ENCODE peak calls at places on chromosomes 11 and 22, in seven cellular contexts. E, M, P, Y, H, B and I are unnamed samples. For H3K36me3, the result is how much of the 10 kb centered on the place peaks cover.

GRCh38 chr11:128872594-128872993 is 5.5 kb upstream of the KCNJ1 start:
- DNase-seq in E (no peak), M (no peak), P (no peak), Y (no peak), H (no peak), B (no peak), I (no peak)

GRCh38 chr11:2249191-2249916 is 21.0 kb downstream of the ASCL2 start:
- DNase-seq in E (peak), M (no peak), P (no peak), Y (no peak), H (no peak), B (peak), I (no peak)

GRCh38 chr11:126414615-126415014 is 59.1 kb downstream of the ST3GAL4 start:
- DNase-seq in E (no peak), M (peak), P (no peak), Y (no peak), H (no peak), B (no peak), I (no peak)

GRCh38 chr22:34914871-34915270 is 151.1 kb upstream of the ISX start:
- DNase-seq in E (no peak), M (no peak), P (no peak), Y (peak), H (no peak), B (no peak), I (no peak)

GRCh38 chr11:75593337-75593915 is 31.4 kb downstream of the SERPINH1 start:
- DNase-seq in E (no peak), M (no peak), P (no peak), Y (peak), H (no peak), B (no peak), I (no peak)

GRCh38 chr22:42979606-42980005 is 35.3 kb downstream of the PACSIN2 start:
- DNase-seq in E (no peak), M (no peak), P (no peak), Y (no peak), H (no peak), B (no peak), I (no peak)

GRCh38 chr22:44595841-44596341 is 97.9 kb upstream of the RTL6 start:
- DNase-seq in E (no peak), M (no peak), P (peak), Y (no peak), H (no peak), B (no peak), I (no peak)

GRCh38 chr22:21928048-21928447 is 24.6 kb downstream of the PPM1F start:
- DNase-seq in E (no peak), M (no peak), P (no peak), Y (no peak), H (no peak), B (peak), I (no peak)

GRCh38 chr11:132824642-132825041 is 707.7 kb downstream of the OPCML start:
- DNase-seq in E (no peak), M (no peak), P (no peak), Y (no peak), H (no peak), B (no peak), I (no peak)

GRCh38 chr22:50341977-50342650 is 1.0 kb upstream of the PPP6R2 start:
- DNase-seq in E (peak), M (peak), P (peak), Y (peak), H (peak), B (peak), I (peak)

GRCh38 chr11:70851907-70852306 is 400.5 kb downstream of the SHANK2 start:
- DNase-seq in E (no peak), M (no peak), P (no peak), Y (no peak), H (no peak), B (no peak), I (no peak)

GRCh38 chr11:81658722-81659121 is 1074.9 kb downstream of the FAM181B start:
- DNase-seq in E (no peak), M (no peak), P (peak), Y (peak), H (no peak), B (no peak), I (no peak)

GRCh38 chr11:58574851-58575250 is 805 bp downstream of the LPXN start:
- DNase-seq in E (no peak), M (no peak), P (no peak), Y (no peak), H (no peak), B (no peak), I (no peak)

GRCh38 chr22:20970939-20971657 is 4.0 kb downstream of the AIFM3 start:
- DNase-seq in E (no peak), M (no peak), P (no peak), Y (no peak), H (no peak), B (no peak), I (no peak)

GRCh38 chr11:47980907-47981621 is 705 bp downstream of the PTPRJ start:
- DNase-seq in E (no peak), M (no peak), P (peak), Y (peak), H (peak), B (peak), I (peak)

GRCh38 chr22:36860821-36861659 is at the start of gene NCF4:
- DNase-seq in E (peak), M (peak), P (no peak), Y (no peak), H (peak), B (peak), I (peak)

GRCh38 chr11:108432783-108433182 is 34.5 kb downstream of the C11orf65 start:
- DNase-seq in E (no peak), M (no peak), P (no peak), Y (no peak), H (no peak), B (no peak), I (no peak)

GRCh38 chr11:71330996-71331395 is 78.6 kb upstream of the SHANK2 start:
- DNase-seq in E (peak), M (no peak), P (no peak), Y (no peak), H (no peak), B (no peak), I (no peak)

GRCh38 chr11:77075425-77075905 is 8.7 kb downstream of the CAPN5 start:
- DNase-seq in E (no peak), M (no peak), P (no peak), Y (peak), H (peak), B (no peak), I (no peak)

GRCh38 chr22:25353516-25354445 is 134.3 kb downstream of the CRYBB2 start:
- DNase-seq in E (peak), M (no peak), P (no peak), Y (no peak), H (no peak), B (no peak), I (no peak)

GRCh38 chr11:2166091-2166851 is 5.3 kb upstream of the INS start:
- DNase-seq in E (no peak), M (no peak), P (peak), Y (peak), H (no peak), B (no peak), I (no peak)

GRCh38 chr11:59754494-59754858 is 700 bp upstream of the STX3 start:
- DNase-seq in E (no peak), M (no peak), P (no peak), Y (peak), H (peak), B (peak), I (peak)

GRCh38 chr11:85088286-85088685 is 538.9 kb downstream of the DLG2 start:
- DNase-seq in E (no peak), M (no peak), P (no peak), Y (no peak), H (no peak), B (no peak), I (no peak)

GRCh38 chr11:67571443-67571842 is 12.2 kb upstream of the GSTP1 start:
- DNase-seq in E (no peak), M (no peak), P (no peak), Y (no peak), H (no peak), B (no peak), I (no peak)

GRCh38 chr22:44200855-44201550 is 20.3 kb downstream of the PARVG start:
- DNase-seq in E (peak), M (no peak), P (no peak), Y (no peak), H (no peak), B (no peak), I (no peak)

GRCh38 chr11:120333801-120334200 is 2.4 kb upstream of the ARHGEF12 start:
- DNase-seq in E (no peak), M (no peak), P (no peak), Y (no peak), H (no peak), B (no peak), I (no peak)

GRCh38 chr11:77677138-77677537 is 39.5 kb upstream of the CLNS1A start:
- DNase-seq in E (no peak), M (no peak), P (no peak), Y (no peak), H (no peak), B (no peak), I (no peak)

GRCh38 chr22:35333220-35333619 is 33.5 kb downstream of the TOM1 start:
- DNase-seq in E (no peak), M (no peak), P (no peak), Y (no peak), H (no peak), B (no peak), I (no peak)

GRCh38 chr11:61828629-61829407 is 718 bp downstream of the FADS2 start:
- DNase-seq in E (peak), M (no peak), P (peak), Y (peak), H (no peak), B (no peak), I (peak)

GRCh38 chr11:122105009-122105828 is 10.8 kb downstream of the BLID start:
- DNase-seq in E (no peak), M (peak), P (no peak), Y (no peak), H (no peak), B (no peak), I (no peak)

GRCh38 chr11:73029408-73029807 is 112.7 kb downstream of the FCHSD2 start:
- DNase-seq in E (no peak), M (no peak), P (peak), Y (no peak), H (no peak), B (no peak), I (no peak)

GRCh38 chr11:94732617-94733292 is 35.4 kb upstream of the AMOTL1 start:
- DNase-seq in E (no peak), M (no peak), P (peak), Y (no peak), H (no peak), B (no peak), I (peak)

GRCh38 chr11:20125927-20126326 is 34.3 kb downstream of the DBX1 start:
- DNase-seq in E (no peak), M (no peak), P (no peak), Y (no peak), H (no peak), B (no peak), I (no peak)

DNA sequence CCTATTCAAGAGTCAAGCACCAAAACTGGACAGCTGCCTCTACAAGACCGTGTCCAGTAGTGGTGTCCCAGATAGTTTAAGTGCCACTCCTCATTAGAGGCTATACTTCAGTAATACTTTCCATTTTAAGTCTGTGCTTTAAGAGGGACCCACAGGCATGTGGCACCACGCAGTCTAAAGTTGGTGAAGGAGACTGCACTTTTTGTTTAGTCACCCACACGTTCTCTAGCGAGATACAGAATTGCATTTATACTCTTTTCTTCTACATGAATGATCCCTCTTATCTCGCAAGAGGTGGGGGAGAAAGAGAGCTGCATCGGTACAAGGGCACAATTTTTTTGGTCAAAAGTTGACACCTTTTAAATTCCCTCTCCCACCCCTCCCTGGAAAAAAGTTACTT is 41.5 kb downstream of the DDX6 start:
- DNase-seq in E (no peak), M (no peak), P (no peak), Y (no peak), H (no peak), B (no peak), I (no peak)
- H3K36me3 ChIP-seq in E (under half), M (under half), P (under half), Y (under half), H (under half), B (under half), I (under half)

GRCh38 chr11:130389315-130389935 is 39.0 kb downstream of the ADAMTS8 start:
- DNase-seq in E (no peak), M (no peak), P (no peak), Y (no peak), H (peak), B (no peak), I (peak)
- H3K4me3 ChIP-seq in E (no peak), M (peak), P (no peak), Y (no peak), H (peak), B (no peak), I (peak)

GRCh38 chr11:93712678-93713077 is 28.6 kb downstream of the TAF1D start:
- DNase-seq in E (no peak), M (no peak), P (no peak), Y (no peak), H (no peak), B (no peak), I (no peak)

GRCh38 chr11:93715797-93716396 is 25.4 kb downstream of the TAF1D start:
- DNase-seq in E (no peak), M (no peak), P (no peak), Y (no peak), H (no peak), B (no peak), I (no peak)

DNA sequence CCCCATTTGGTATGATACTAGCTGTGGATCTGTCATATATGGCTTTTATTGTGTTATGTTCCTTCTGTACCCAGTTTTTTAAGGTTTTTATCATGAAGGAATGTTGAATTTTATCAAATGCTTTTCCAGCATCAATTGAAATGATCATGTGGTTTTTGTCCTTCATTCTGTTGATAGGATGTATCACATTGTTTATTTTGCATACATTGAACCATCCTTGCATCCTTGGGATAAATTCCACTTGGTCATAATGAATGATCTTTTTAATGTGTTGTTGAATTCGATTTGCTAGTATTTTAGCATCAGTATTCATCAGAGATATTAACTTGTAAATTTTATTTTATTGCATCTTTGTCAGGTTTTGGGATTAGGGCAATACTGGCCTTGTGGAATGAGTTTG is 31.1 kb downstream of the TAF1D start:
- DNase-seq in E (no peak), M (no peak), P (no peak), Y (no peak), H (no peak), B (no peak), I (no peak)
- H3K36me3 ChIP-seq in E (under half), M (under half), P (half or more), Y (under half), H (under half), B (under half), I (half or more)

DNA sequence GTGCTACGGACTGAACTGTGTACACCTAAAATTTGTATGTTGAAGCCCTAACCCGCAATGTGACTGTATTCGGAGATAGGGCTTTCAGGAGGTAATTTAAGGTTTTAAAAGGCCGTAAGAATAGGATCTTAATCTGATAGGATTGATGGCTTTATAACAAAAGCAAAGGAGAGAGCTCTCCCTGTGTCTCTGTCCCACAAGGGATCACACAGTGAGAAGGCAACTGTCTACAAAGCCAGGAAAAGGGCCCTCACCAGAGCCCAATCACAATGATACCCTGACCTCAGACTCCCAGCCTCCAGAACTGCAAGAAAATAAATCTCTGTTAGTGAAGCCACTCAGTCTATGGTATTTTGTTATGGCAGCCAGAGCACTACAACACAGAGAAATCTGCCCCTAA is 208.7 kb upstream of the ZC3H12C start:
- DNase-seq in E (no peak), M (no peak), P (no peak), Y (no peak), H (no peak), B (no peak), I (no peak)
- H3K4me3 ChIP-seq in E (no peak), M (no peak), P (no peak), Y (no peak), H (no peak), B (no peak), I (no peak)

GRCh38 chr11:92480519-92480918 is 255.9 kb downstream of the FAT3 start:
- DNase-seq in E (no peak), M (no peak), P (no peak), Y (no peak), H (no peak), B (no peak), I (no peak)
- H3K36me3 ChIP-seq in E (under half), M (under half), P (under half), Y (under half), H (under half), B (under half), I (under half)